ENCODE peak calls at places on chromosomes 2 and 18, in seven cellular contexts. One of them, this sample, is unnamed. For H3K4me1, the result is how much of the 10 kb centered on the place peaks cover.

GRCh38 chr2:206296128-206296527 is 21.7 kb downstream of the ZDBF2 start:
- DNase-seq in adrenal gland: no peak
- DNase-seq in A549: no peak
- DNase-seq in right lobe of liver: no peak
- DNase-seq in thyroid gland: no peak
- DNase-seq in transverse colon: no peak
- DNase-seq in ovary: no peak
- DNase-seq in this sample: no peak

GRCh38 chr2:195498176-195498575 is 158.8 kb upstream of the SLC39A10 start:
- DNase-seq in transverse colon: peak
- DNase-seq in right lobe of liver: no peak
- DNase-seq in thyroid gland: peak
- DNase-seq in ovary: no peak
- DNase-seq in A549: no peak
- DNase-seq in adrenal gland: peak
- DNase-seq in this sample: no peak

GRCh38 chr2:157894694-157895450 is 18.7 kb upstream of the ACVR1 start:
- DNase-seq in ovary: no peak
- DNase-seq in A549: no peak
- DNase-seq in adrenal gland: peak
- DNase-seq in thyroid gland: no peak
- DNase-seq in right lobe of liver: no peak
- DNase-seq in transverse colon: no peak
- DNase-seq in this sample: peak

GRCh38 chr2:29714333-29714732 is 207.1 kb downstream of the ALK start:
- DNase-seq in adrenal gland: no peak
- DNase-seq in right lobe of liver: no peak
- DNase-seq in ovary: no peak
- DNase-seq in A549: no peak
- DNase-seq in transverse colon: no peak
- DNase-seq in thyroid gland: no peak
- DNase-seq in this sample: no peak

GRCh38 chr2:223935459-223936125 is 9.5 kb downstream of the WDFY1 start:
- DNase-seq in ovary: no peak
- DNase-seq in transverse colon: no peak
- DNase-seq in adrenal gland: no peak
- DNase-seq in A549: no peak
- DNase-seq in right lobe of liver: no peak
- DNase-seq in thyroid gland: no peak
- DNase-seq in this sample: no peak

GRCh38 chr2:88081924-88082609 is 14.4 kb downstream of the SMYD1 start:
- DNase-seq in thyroid gland: no peak
- DNase-seq in A549: no peak
- DNase-seq in transverse colon: no peak
- DNase-seq in ovary: no peak
- DNase-seq in right lobe of liver: no peak
- DNase-seq in adrenal gland: no peak
- DNase-seq in this sample: no peak

GRCh38 chr18:2316686-2317308 is 254.5 kb downstream of the METTL4 start:
- DNase-seq in thyroid gland: no peak
- DNase-seq in transverse colon: no peak
- DNase-seq in A549: no peak
- DNase-seq in right lobe of liver: no peak
- DNase-seq in adrenal gland: no peak
- DNase-seq in ovary: no peak
- DNase-seq in this sample: no peak

GRCh38 chr2:99425022-99425421 is 64.8 kb downstream of the REV1 start:
- DNase-seq in adrenal gland: peak
- DNase-seq in ovary: no peak
- DNase-seq in right lobe of liver: no peak
- DNase-seq in A549: no peak
- DNase-seq in thyroid gland: peak
- DNase-seq in transverse colon: no peak
- DNase-seq in this sample: no peak

GRCh38 chr2:111898703-111899514 is 502 bp downstream of the MERTK start:
- DNase-seq in right lobe of liver: peak
- DNase-seq in transverse colon: no peak
- DNase-seq in thyroid gland: peak
- DNase-seq in ovary: peak
- DNase-seq in adrenal gland: no peak
- DNase-seq in A549: no peak
- DNase-seq in this sample: peak

GRCh38 chr2:163737169-163737439 is 1.3 kb upstream of the FIGN start:
- DNase-seq in thyroid gland: no peak
- DNase-seq in ovary: no peak
- DNase-seq in A549: no peak
- DNase-seq in adrenal gland: no peak
- DNase-seq in right lobe of liver: no peak
- DNase-seq in transverse colon: no peak
- DNase-seq in this sample: no peak

GRCh38 chr2:30341500-30342267 is 105.4 kb upstream of the LCLAT1 start:
- DNase-seq in ovary: no peak
- DNase-seq in right lobe of liver: no peak
- DNase-seq in adrenal gland: no peak
- DNase-seq in A549: no peak
- DNase-seq in transverse colon: no peak
- DNase-seq in thyroid gland: no peak
- DNase-seq in this sample: no peak

GRCh38 chr18:52200891-52201663 is 138.9 kb upstream of the DCC start:
- DNase-seq in transverse colon: no peak
- DNase-seq in right lobe of liver: no peak
- DNase-seq in A549: no peak
- DNase-seq in thyroid gland: no peak
- DNase-seq in adrenal gland: no peak
- DNase-seq in ovary: no peak
- DNase-seq in this sample: no peak

GRCh38 chr2:33848486-33848885 is 249.4 kb upstream of the FAM98A start:
- DNase-seq in ovary: no peak
- DNase-seq in transverse colon: no peak
- DNase-seq in adrenal gland: no peak
- DNase-seq in A549: no peak
- DNase-seq in right lobe of liver: no peak
- DNase-seq in thyroid gland: no peak
- DNase-seq in this sample: no peak

GRCh38 chr2:98917031-98917459 is 19.0 kb downstream of the CRACDL start:
- DNase-seq in right lobe of liver: no peak
- DNase-seq in A549: peak
- DNase-seq in adrenal gland: no peak
- DNase-seq in transverse colon: no peak
- DNase-seq in ovary: no peak
- DNase-seq in thyroid gland: no peak
- DNase-seq in this sample: no peak

GRCh38 chr2:169980643-169981042 is 153.4 kb downstream of the UBR3 start:
- DNase-seq in thyroid gland: no peak
- DNase-seq in right lobe of liver: no peak
- DNase-seq in ovary: no peak
- DNase-seq in transverse colon: no peak
- DNase-seq in A549: no peak
- DNase-seq in adrenal gland: no peak
- DNase-seq in this sample: no peak

GRCh38 chr2:143258126-143258892 is 129.1 kb downstream of the ARHGAP15 start:
- DNase-seq in thyroid gland: no peak
- DNase-seq in adrenal gland: no peak
- DNase-seq in ovary: no peak
- DNase-seq in transverse colon: no peak
- DNase-seq in A549: no peak
- DNase-seq in right lobe of liver: no peak
- DNase-seq in this sample: no peak

GRCh38 chr2:105244443-105244842 is 2.9 kb downstream of the GPR45 start:
- DNase-seq in transverse colon: no peak
- DNase-seq in right lobe of liver: no peak
- DNase-seq in thyroid gland: no peak
- DNase-seq in ovary: no peak
- DNase-seq in adrenal gland: no peak
- DNase-seq in A549: no peak
- DNase-seq in this sample: no peak

GRCh38 chr2:113894156-113894743 is 4.4 kb downstream of the ACTR3 start:
- DNase-seq in right lobe of liver: no peak
- DNase-seq in A549: peak
- DNase-seq in ovary: no peak
- DNase-seq in transverse colon: no peak
- DNase-seq in thyroid gland: peak
- DNase-seq in adrenal gland: no peak
- DNase-seq in this sample: peak

GRCh38 chr2:173749315-173749714 is 215.9 kb downstream of the SP3 start:
- DNase-seq in transverse colon: no peak
- DNase-seq in adrenal gland: no peak
- DNase-seq in A549: peak
- DNase-seq in ovary: no peak
- DNase-seq in thyroid gland: no peak
- DNase-seq in right lobe of liver: no peak
- DNase-seq in this sample: no peak

GRCh38 chr2:174717273-174717672 is 47.0 kb downstream of the CHRNA1 start:
- DNase-seq in thyroid gland: no peak
- DNase-seq in transverse colon: no peak
- DNase-seq in ovary: no peak
- DNase-seq in right lobe of liver: no peak
- DNase-seq in adrenal gland: no peak
- DNase-seq in A549: no peak
- DNase-seq in this sample: no peak

GRCh38 chr2:10166489-10167295 is 44.2 kb downstream of the RRM2 start:
- DNase-seq in transverse colon: no peak
- DNase-seq in thyroid gland: no peak
- DNase-seq in A549: no peak
- DNase-seq in right lobe of liver: no peak
- DNase-seq in ovary: no peak
- DNase-seq in adrenal gland: no peak
- DNase-seq in this sample: no peak

GRCh38 chr2:219405451-219405850 is 12.7 kb upstream of the DES start:
- DNase-seq in A549: no peak
- DNase-seq in transverse colon: no peak
- DNase-seq in ovary: no peak
- DNase-seq in right lobe of liver: no peak
- DNase-seq in thyroid gland: no peak
- DNase-seq in adrenal gland: no peak
- DNase-seq in this sample: no peak

GRCh38 chr2:37343537-37344434 is 644 bp upstream of the QPCT start:
- DNase-seq in thyroid gland: no peak
- DNase-seq in right lobe of liver: no peak
- DNase-seq in A549: peak
- DNase-seq in adrenal gland: peak
- DNase-seq in transverse colon: no peak
- DNase-seq in ovary: no peak
- DNase-seq in this sample: no peak

GRCh38 chr2:42185200-42185921 is 16.2 kb downstream of the EML4 start:
- DNase-seq in transverse colon: no peak
- DNase-seq in adrenal gland: no peak
- DNase-seq in ovary: no peak
- DNase-seq in A549: no peak
- DNase-seq in thyroid gland: no peak
- DNase-seq in right lobe of liver: no peak
- DNase-seq in this sample: no peak

DNA sequence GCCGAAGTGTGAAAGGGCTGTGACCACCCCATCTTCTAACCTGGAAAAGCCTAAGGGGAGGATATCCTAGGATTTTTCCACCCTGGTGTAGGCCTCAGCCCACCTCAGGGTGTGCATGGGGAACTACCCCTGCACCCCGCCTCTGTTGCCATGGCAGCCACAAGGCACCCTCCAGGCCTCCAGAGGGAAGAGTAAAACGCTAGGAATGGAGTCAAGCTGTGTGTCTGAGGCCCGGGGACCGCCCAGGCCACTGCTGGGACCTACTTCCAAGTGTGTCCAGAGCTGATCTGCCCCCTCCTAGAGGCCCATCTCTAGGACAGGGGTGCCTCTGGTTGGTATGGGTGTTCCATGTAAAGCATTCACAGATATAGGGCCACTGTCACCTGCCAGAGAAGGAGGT is 86.7 kb downstream of the PLB1 start:
- DNase-seq in transverse colon: no peak
- DNase-seq in thyroid gland: no peak
- DNase-seq in adrenal gland: no peak
- DNase-seq in ovary: no peak
- DNase-seq in right lobe of liver: no peak
- DNase-seq in A549: no peak
- DNase-seq in this sample: no peak
- H3K27ac ChIP-seq in transverse colon: no peak
- H3K27ac ChIP-seq in thyroid gland: no peak
- H3K27ac ChIP-seq in adrenal gland: no peak
- H3K27ac ChIP-seq in ovary: no peak
- H3K27ac ChIP-seq in right lobe of liver: no peak
- H3K27ac ChIP-seq in A549: peak
- H3K27ac ChIP-seq in this sample: no peak

GRCh38 chr2:85747441-85747840 is 6.3 kb upstream of the ATOH8 start:
- DNase-seq in A549: no peak
- DNase-seq in adrenal gland: no peak
- DNase-seq in ovary: no peak
- DNase-seq in transverse colon: no peak
- DNase-seq in right lobe of liver: no peak
- DNase-seq in thyroid gland: no peak
- DNase-seq in this sample: no peak

GRCh38 chr2:85745619-85746018 is 8.2 kb upstream of the ATOH8 start:
- DNase-seq in transverse colon: no peak
- DNase-seq in ovary: no peak
- DNase-seq in right lobe of liver: peak
- DNase-seq in adrenal gland: no peak
- DNase-seq in thyroid gland: no peak
- DNase-seq in A549: no peak
- DNase-seq in this sample: no peak

GRCh38 chr2:85748039-85748438 is 5.8 kb upstream of the ATOH8 start:
- DNase-seq in transverse colon: no peak
- DNase-seq in A549: no peak
- DNase-seq in right lobe of liver: peak
- DNase-seq in ovary: no peak
- DNase-seq in thyroid gland: no peak
- DNase-seq in adrenal gland: no peak
- DNase-seq in this sample: no peak

GRCh38 chr2:85744771-85745601 is 8.8 kb upstream of the ATOH8 start:
- DNase-seq in ovary: peak
- DNase-seq in right lobe of liver: peak
- DNase-seq in thyroid gland: no peak
- DNase-seq in transverse colon: peak
- DNase-seq in adrenal gland: no peak
- DNase-seq in A549: no peak
- DNase-seq in this sample: no peak

GRCh38 chr2:85746313-85747004 is 7.3 kb upstream of the ATOH8 start:
- DNase-seq in transverse colon: no peak
- DNase-seq in thyroid gland: peak
- DNase-seq in adrenal gland: no peak
- DNase-seq in right lobe of liver: peak
- DNase-seq in ovary: no peak
- DNase-seq in A549: no peak
- DNase-seq in this sample: no peak
- H3K4me1 ChIP-seq in transverse colon: under half
- H3K4me1 ChIP-seq in thyroid gland: half or more
- H3K4me1 ChIP-seq in adrenal gland: under half
- H3K4me1 ChIP-seq in right lobe of liver: under half
- H3K4me1 ChIP-seq in ovary: under half
- H3K4me1 ChIP-seq in A549: half or more
- H3K4me1 ChIP-seq in this sample: under half

GRCh38 chr2:26785431-26786206 is at the start of gene CENPA:
- DNase-seq in ovary: peak
- DNase-seq in A549: peak
- DNase-seq in transverse colon: peak
- DNase-seq in adrenal gland: peak
- DNase-seq in right lobe of liver: peak
- DNase-seq in thyroid gland: peak
- DNase-seq in this sample: peak
- TF ChIP-seq POLR2A in ovary: no peak
- TF ChIP-seq POLR2A in A549: peak
- TF ChIP-seq POLR2A in transverse colon: peak
- TF ChIP-seq POLR2A in adrenal gland: peak
- TF ChIP-seq POLR2A in right lobe of liver: no peak
- TF ChIP-seq POLR2A in thyroid gland: no peak
- TF ChIP-seq POLR2A in this sample: peak

GRCh38 chr2:101307950-101308431 is 510 bp downstream of the RNF149 start:
- DNase-seq in thyroid gland: peak
- DNase-seq in transverse colon: peak
- DNase-seq in adrenal gland: peak
- DNase-seq in A549: peak
- DNase-seq in right lobe of liver: peak
- DNase-seq in ovary: peak
- DNase-seq in this sample: no peak
- H3K27ac ChIP-seq in thyroid gland: peak
- H3K27ac ChIP-seq in transverse colon: peak
- H3K27ac ChIP-seq in adrenal gland: peak
- H3K27ac ChIP-seq in A549: peak
- H3K27ac ChIP-seq in right lobe of liver: peak
- H3K27ac ChIP-seq in ovary: peak
- H3K27ac ChIP-seq in this sample: peak